ENCODE peak calls at places on chromosomes 7 and 10, in eight cellular contexts. U is mammary epithelial cell; Z is body of pancreas; V is psoas muscle; G is CD4-positive, CD25-positive, alpha-beta regulatory T cell; X is ovary; B is endothelial cell of umbilical vein; O is breast epithelium. I is an unnamed sample. For H3K36me3, the result is how much of the 10 kb centered on the place peaks cover.

GRCh38 chr7:23783115-23783514 is 73.1 kb downstream of the STK31 start:
- DNase-seq in U (no peak), Z (no peak), V (no peak), G (no peak), X (no peak), B (no peak), O (no peak), I (no peak)

GRCh38 chr10:43645866-43646265 is 2.8 kb downstream of the ZNF32 start:
- DNase-seq in U (no peak), Z (no peak), V (no peak), G (no peak), X (no peak), B (no peak), O (no peak), I (no peak)

GRCh38 chr7:148697950-148698396 is 730 bp upstream of the CUL1 start:
- DNase-seq in U (no peak), Z (no peak), V (no peak), G (peak), X (no peak), B (no peak), O (no peak), I (no peak)

GRCh38 chr7:99210265-99210970 is 2.5 kb upstream of the KPNA7 start:
- DNase-seq in U (peak), Z (peak), V (no peak), G (no peak), X (no peak), B (no peak), O (no peak), I (no peak)

GRCh38 chr7:47485640-47486435 is 96.1 kb downstream of the TNS3 start:
- DNase-seq in U (no peak), Z (peak), V (no peak), G (no peak), X (no peak), B (no peak), O (peak), I (no peak)

GRCh38 chr7:47507514-47507913 is 74.4 kb downstream of the TNS3 start:
- DNase-seq in U (no peak), Z (no peak), V (peak), G (no peak), X (no peak), B (no peak), O (no peak), I (no peak)

GRCh38 chr7:82010416-82010815 is 240.6 kb upstream of the HGF start:
- DNase-seq in U (no peak), Z (no peak), V (no peak), G (no peak), X (no peak), B (no peak), O (no peak), I (no peak)

GRCh38 chr7:83936056-83936703 is 258.4 kb downstream of the SEMA3A start:
- DNase-seq in U (peak), Z (peak), V (peak), G (peak), X (peak), B (peak), O (no peak), I (peak)

GRCh38 chr7:2624293-2624881 is 7.4 kb upstream of the TTYH3 start:
- DNase-seq in U (no peak), Z (no peak), V (no peak), G (no peak), X (no peak), B (no peak), O (no peak), I (no peak)

GRCh38 chr7:44104880-44105771 is 981 bp downstream of the AEBP1 start:
- DNase-seq in U (peak), Z (no peak), V (peak), G (no peak), X (peak), B (no peak), O (no peak), I (no peak)

GRCh38 chr7:55180821-55181542 is 162.2 kb downstream of the EGFR start:
- DNase-seq in U (no peak), Z (peak), V (no peak), G (no peak), X (no peak), B (no peak), O (peak), I (no peak)

GRCh38 chr10:76881477-76882220 is 756.0 kb downstream of the KCNMA1 start:
- DNase-seq in U (peak), Z (no peak), V (no peak), G (no peak), X (no peak), B (no peak), O (no peak), I (no peak)

GRCh38 chr10:110344622-110345021 is 39.9 kb upstream of the SMNDC1 start:
- DNase-seq in U (no peak), Z (no peak), V (no peak), G (no peak), X (no peak), B (no peak), O (no peak), I (no peak)

GRCh38 chr10:93412801-93413200 is 69.3 kb downstream of the MYOF start:
- DNase-seq in U (no peak), Z (peak), V (no peak), G (no peak), X (no peak), B (no peak), O (no peak), I (no peak)

GRCh38 chr10:98433371-98433770 is 13.4 kb downstream of the HPS1 start:
- DNase-seq in U (no peak), Z (no peak), V (no peak), G (no peak), X (no peak), B (no peak), O (no peak), I (no peak)

GRCh38 chr7:149414171-149414570 is 46.7 kb downstream of the ZNF777 start:
- DNase-seq in U (no peak), Z (no peak), V (no peak), G (peak), X (no peak), B (no peak), O (no peak), I (no peak)

GRCh38 chr10:103653581-103654020 is 160.1 kb downstream of the NEURL1 start:
- DNase-seq in U (no peak), Z (peak), V (no peak), G (no peak), X (no peak), B (no peak), O (no peak), I (no peak)

GRCh38 chr7:139328375-139328774 is 12.8 kb upstream of the FMC1 start:
- DNase-seq in U (peak), Z (no peak), V (no peak), G (no peak), X (no peak), B (no peak), O (no peak), I (no peak)

GRCh38 chr7:16918288-16918895 is 36.6 kb upstream of the AGR3 start:
- DNase-seq in U (peak), Z (peak), V (no peak), G (peak), X (no peak), B (peak), O (no peak), I (peak)

GRCh38 chr10:15627617-15628196 is 92.0 kb downstream of the ITGA8 start:
- DNase-seq in U (peak), Z (no peak), V (no peak), G (no peak), X (no peak), B (peak), O (no peak), I (no peak)

GRCh38 chr10:72540193-72540807 is 85.6 kb downstream of the MICU1 start:
- DNase-seq in U (no peak), Z (no peak), V (no peak), G (no peak), X (no peak), B (no peak), O (no peak), I (no peak)

GRCh38 chr10:44051584-44052385 is 333.1 kb downstream of the CXCL12 start:
- DNase-seq in U (peak), Z (peak), V (no peak), G (no peak), X (no peak), B (no peak), O (no peak), I (no peak)

GRCh38 chr10:101165736-101166135 is 34.6 kb downstream of the TLX1 start:
- DNase-seq in U (no peak), Z (no peak), V (no peak), G (no peak), X (no peak), B (peak), O (no peak), I (no peak)

GRCh38 chr7:15967121-15967520 is 280.6 kb upstream of the MEOX2 start:
- DNase-seq in U (no peak), Z (no peak), V (no peak), G (no peak), X (no peak), B (no peak), O (no peak), I (no peak)

GRCh38 chr7:155999631-156000489 is 187.6 kb upstream of the SHH start:
- DNase-seq in U (no peak), Z (no peak), V (no peak), G (no peak), X (no peak), B (no peak), O (peak), I (no peak)

GRCh38 chr7:18013936-18014335 is 13.7 kb downstream of the PRPS1L1 start:
- DNase-seq in U (no peak), Z (no peak), V (no peak), G (no peak), X (no peak), B (peak), O (no peak), I (no peak)

GRCh38 chr10:102341038-102341688 is 54.3 kb upstream of the NFKB2 start:
- DNase-seq in U (no peak), Z (no peak), V (no peak), G (no peak), X (no peak), B (no peak), O (no peak), I (no peak)

GRCh38 chr7:46930336-46930735 is 651.6 kb downstream of the TNS3 start:
- DNase-seq in U (peak), Z (no peak), V (no peak), G (no peak), X (peak), B (peak), O (no peak), I (no peak)

GRCh38 chr7:158097511-158098124 is 490.0 kb downstream of the PTPRN2 start:
- DNase-seq in U (no peak), Z (no peak), V (no peak), G (no peak), X (no peak), B (no peak), O (peak), I (no peak)

GRCh38 chr7:151382079-151382885 is 27.6 kb downstream of the WDR86 start:
- DNase-seq in U (no peak), Z (no peak), V (no peak), G (no peak), X (no peak), B (no peak), O (no peak), I (no peak)

GRCh38 chr7:140342732-140343514 is 55.4 kb downstream of the SLC37A3 start:
- DNase-seq in U (peak), Z (peak), V (no peak), G (no peak), X (no peak), B (peak), O (no peak), I (peak)

GRCh38 chr10:53387546-53387945 is 615.0 kb upstream of the MBL2 start:
- DNase-seq in U (no peak), Z (no peak), V (no peak), G (no peak), X (no peak), B (no peak), O (no peak), I (no peak)

GRCh38 chr7:29405891-29406290 is 157.7 kb upstream of the PRR15 start:
- DNase-seq in U (no peak), Z (no peak), V (no peak), G (no peak), X (no peak), B (no peak), O (no peak), I (no peak)

GRCh38 chr10:62323751-62324150 is 50.4 kb upstream of the ZNF365 start:
- DNase-seq in U (peak), Z (no peak), V (no peak), G (no peak), X (no peak), B (no peak), O (no peak), I (no peak)

GRCh38 chr10:88974446-88975376 is 15.9 kb upstream of the FAS start:
- DNase-seq in U (peak), Z (no peak), V (no peak), G (peak), X (no peak), B (peak), O (no peak), I (no peak)

GRCh38 chr7:103347507-103348267 is at the start of gene PSMC2:
- DNase-seq in U (peak), Z (peak), V (peak), G (peak), X (peak), B (peak), O (peak), I (peak)

GRCh38 chr7:103348959-103349358 is 1.5 kb downstream of the PSMC2 start:
- DNase-seq in U (no peak), Z (no peak), V (no peak), G (no peak), X (no peak), B (no peak), O (no peak), I (no peak)

GRCh38 chr7:103344453-103345149 is at the start of gene DNAJC2:
- DNase-seq in U (peak), Z (peak), V (peak), G (peak), X (peak), B (peak), O (peak), I (peak)

GRCh38 chr7:103343758-103344452 is 662 bp downstream of the DNAJC2 start:
- DNase-seq in U (peak), Z (peak), V (no peak), G (peak), X (no peak), B (peak), O (no peak), I (peak)

DNA sequence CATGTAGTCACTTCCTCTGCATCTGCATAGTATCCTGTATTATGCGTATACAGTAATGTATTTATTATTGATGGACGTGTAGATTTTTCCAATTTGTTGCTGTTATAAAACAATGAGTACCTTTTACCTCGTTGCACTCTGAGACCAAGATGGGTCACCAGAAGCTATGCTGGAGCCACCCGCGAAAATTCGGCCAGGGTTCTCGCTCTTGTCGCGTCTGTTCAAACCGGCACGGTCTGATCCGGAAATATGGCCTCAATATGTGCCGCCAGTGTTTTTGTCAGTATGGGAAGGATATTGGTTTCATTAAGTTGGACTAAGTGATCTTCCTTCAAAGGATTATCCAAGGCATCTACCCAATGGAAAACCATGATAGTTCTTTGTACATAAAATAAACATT is 1.0 kb downstream of the PSMC2 start:
- DNase-seq in U (no peak), Z (no peak), V (no peak), G (peak), X (no peak), B (peak), O (no peak), I (no peak)
- H3K36me3 ChIP-seq in U (under half), Z (under half), V (under half), G (under half), X (under half), B (under half), O (under half), I (under half)

DNA sequence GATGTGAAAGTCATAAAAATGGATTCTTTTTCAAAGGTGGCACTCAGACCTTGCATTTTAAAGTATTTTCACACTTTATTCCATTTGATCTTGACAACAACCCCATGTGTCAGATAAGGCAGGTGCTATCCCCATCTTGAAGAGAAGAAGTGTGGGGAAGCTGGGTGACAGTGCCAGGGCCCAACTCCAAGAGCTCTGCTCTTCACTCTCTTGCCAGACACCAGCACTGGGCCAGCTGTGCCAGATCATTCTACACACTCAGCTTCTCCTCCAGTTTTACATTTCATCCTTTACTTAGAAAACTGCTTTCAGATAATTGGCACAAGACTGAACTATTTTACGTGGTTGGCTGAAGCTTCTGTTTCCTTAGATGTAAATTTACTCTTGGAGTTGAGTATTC is 64.4 kb downstream of the ENO4 start:
- DNase-seq in U (no peak), Z (no peak), V (no peak), G (no peak), X (no peak), B (no peak), O (no peak), I (no peak)
- H3K36me3 ChIP-seq in U (under half), Z (under half), V (under half), G (under half), X (under half), B (under half), O (under half), I (under half)

DNA sequence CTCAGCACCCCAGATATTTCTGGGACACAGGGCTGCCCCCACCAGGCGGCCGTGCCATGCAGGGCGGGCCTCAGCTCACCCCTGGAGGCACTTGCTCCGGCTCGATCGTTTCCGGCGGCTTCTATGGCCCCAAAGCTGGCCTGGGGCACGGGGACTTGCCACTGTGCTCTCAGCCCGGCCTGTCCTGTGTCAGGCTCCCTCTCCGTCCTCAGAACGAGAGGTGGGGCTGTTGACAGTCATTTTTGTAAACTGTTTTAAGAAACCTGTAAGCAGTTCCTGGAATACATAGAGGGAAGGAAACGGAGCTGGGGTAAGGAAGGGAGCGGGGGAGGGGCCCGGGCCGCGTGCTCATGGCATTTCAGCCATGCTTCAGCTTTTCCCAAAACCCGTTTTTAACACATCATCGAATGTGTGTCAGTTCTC is 30.7 kb upstream of the PRKAR1B start:
- DNase-seq in U (no peak), Z (no peak), V (peak), G (no peak), X (peak), B (no peak), O (no peak), I (no peak)
- H3K36me3 ChIP-seq in U (under half), Z (under half), V (under half), G (under half), X (under half), B (under half), O (under half), I (half or more)

GRCh38 chr7:116552616-116553015 is 27.8 kb downstream of the CAV1 start:
- DNase-seq in U (peak), Z (no peak), V (no peak), G (no peak), X (no peak), B (peak), O (no peak), I (no peak)
- H3K36me3 ChIP-seq in U (half or more), Z (under half), V (under half), G (under half), X (under half), B (half or more), O (under half), I (under half)

DNA sequence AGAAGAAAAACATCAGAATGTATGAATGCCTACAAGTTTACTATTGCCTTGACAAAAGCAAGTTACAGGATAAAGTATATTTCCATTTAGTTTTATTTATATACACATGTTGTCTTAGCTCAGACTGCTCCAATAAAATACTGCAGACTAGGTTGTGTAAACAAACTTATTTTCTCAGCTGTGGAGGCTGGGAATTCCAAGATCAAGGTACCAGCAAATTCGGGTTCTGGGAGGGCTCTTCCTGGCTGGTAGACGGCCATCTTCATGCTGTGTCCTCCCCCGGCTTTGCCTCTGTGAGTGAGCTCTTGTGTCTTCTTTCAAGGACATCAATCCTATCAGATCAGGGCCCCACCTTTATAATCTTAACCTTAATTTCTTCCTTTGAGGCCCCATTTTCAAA is 77.1 kb upstream of the UNC5B start:
- DNase-seq in U (no peak), Z (no peak), V (no peak), G (no peak), X (no peak), B (no peak), O (no peak), I (no peak)
- H3K36me3 ChIP-seq in U (under half), Z (under half), V (under half), G (under half), X (under half), B (under half), O (under half), I (under half)

DNA sequence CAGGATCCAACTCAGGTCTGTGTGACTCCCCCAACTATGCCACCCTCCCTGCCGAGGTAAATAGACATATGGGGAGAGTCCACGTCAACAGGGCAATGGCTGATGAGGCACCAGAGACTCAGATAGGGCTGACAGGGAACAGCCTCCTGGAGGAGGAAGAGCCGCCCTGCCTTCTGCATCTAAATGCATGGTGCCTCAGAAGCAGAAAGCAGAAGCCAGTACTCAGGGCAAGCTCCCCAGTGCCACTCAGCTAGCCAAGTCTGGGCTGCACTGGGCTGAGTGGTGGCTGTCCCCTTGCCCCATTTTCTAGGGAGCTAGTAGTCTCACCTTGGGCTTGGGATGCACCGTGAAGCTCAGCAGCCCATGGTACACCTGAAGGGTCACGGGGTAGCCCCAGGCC is 11.0 kb downstream of the RRP12 start:
- DNase-seq in U (no peak), Z (no peak), V (no peak), G (no peak), X (no peak), B (no peak), O (no peak), I (no peak)
- H3K36me3 ChIP-seq in U (under half), Z (under half), V (under half), G (under half), X (under half), B (under half), O (under half), I (under half)

I was measured in BE2C.